ENCODE peak calls at places on chromosomes 3 and 15, in nine cellular contexts. One of them, this sample, is unnamed.

GRCh38 chr3:190117995-190118394 is 2.7 kb downstream of the P3H2 start:
- DNase-seq in D341Med: no peak
- DNase-seq in H54: peak; percentile 34
- DNase-seq in stimulated activated CD4-positive, alpha-beta T cell treated with anti-CD3 and anti-CD28 coated beads, Interleukin-2, amount 100 ng/mL, for 24 hours: no peak
- DNase-seq in Calu3: no peak
- DNase-seq in tibial artery: no peak
- DNase-seq in mesothelial cell of epicardium: no peak
- DNase-seq in AG04450: no peak
- DNase-seq in SW 1271: no peak
- DNase-seq in this sample: no peak

GRCh38 chr3:33543600-33543999 is 103.4 kb upstream of the UBP1 start:
- DNase-seq in D341Med: no peak
- DNase-seq in H54: no peak
- DNase-seq in stimulated activated CD4-positive, alpha-beta T cell treated with anti-CD3 and anti-CD28 coated beads, Interleukin-2, amount 100 ng/mL, for 24 hours: no peak
- DNase-seq in Calu3: no peak
- DNase-seq in tibial artery: no peak
- DNase-seq in mesothelial cell of epicardium: no peak
- DNase-seq in AG04450: no peak
- DNase-seq in SW 1271: no peak
- DNase-seq in this sample: no peak

GRCh38 chr15:44034933-44035624 is 160.0 kb downstream of the FRMD5 start:
- DNase-seq in D341Med: no peak
- DNase-seq in H54: peak; percentile 25
- DNase-seq in stimulated activated CD4-positive, alpha-beta T cell treated with anti-CD3 and anti-CD28 coated beads, Interleukin-2, amount 100 ng/mL, for 24 hours: no peak
- DNase-seq in Calu3: no peak
- DNase-seq in tibial artery: no peak
- DNase-seq in mesothelial cell of epicardium: no peak
- DNase-seq in AG04450: peak; percentile 27
- DNase-seq in SW 1271: no peak
- DNase-seq in this sample: no peak

GRCh38 chr3:195003006-195003892 is 267.7 kb downstream of the XXYLT1 start:
- DNase-seq in D341Med: peak; percentile 85
- DNase-seq in H54: no peak
- DNase-seq in stimulated activated CD4-positive, alpha-beta T cell treated with anti-CD3 and anti-CD28 coated beads, Interleukin-2, amount 100 ng/mL, for 24 hours: no peak
- DNase-seq in Calu3: no peak
- DNase-seq in tibial artery: peak; percentile 78
- DNase-seq in mesothelial cell of epicardium: no peak
- DNase-seq in AG04450: no peak
- DNase-seq in SW 1271: no peak
- DNase-seq in this sample: peak; percentile 7

GRCh38 chr3:184942735-184943134 is 130.8 kb downstream of the VPS8 start:
- DNase-seq in D341Med: no peak
- DNase-seq in H54: no peak
- DNase-seq in stimulated activated CD4-positive, alpha-beta T cell treated with anti-CD3 and anti-CD28 coated beads, Interleukin-2, amount 100 ng/mL, for 24 hours: no peak
- DNase-seq in Calu3: no peak
- DNase-seq in tibial artery: no peak
- DNase-seq in mesothelial cell of epicardium: no peak
- DNase-seq in AG04450: no peak
- DNase-seq in SW 1271: no peak
- DNase-seq in this sample: no peak

GRCh38 chr3:161043343-161044035 is 61.7 kb downstream of the B3GALNT1 start:
- DNase-seq in D341Med: no peak
- DNase-seq in H54: no peak
- DNase-seq in stimulated activated CD4-positive, alpha-beta T cell treated with anti-CD3 and anti-CD28 coated beads, Interleukin-2, amount 100 ng/mL, for 24 hours: no peak
- DNase-seq in Calu3: no peak
- DNase-seq in tibial artery: no peak
- DNase-seq in mesothelial cell of epicardium: no peak
- DNase-seq in AG04450: no peak
- DNase-seq in SW 1271: no peak
- DNase-seq in this sample: no peak

GRCh38 chr3:126113733-126114132 is 29.8 kb upstream of the SLC41A3 start:
- DNase-seq in D341Med: no peak
- DNase-seq in H54: peak; percentile 21
- DNase-seq in stimulated activated CD4-positive, alpha-beta T cell treated with anti-CD3 and anti-CD28 coated beads, Interleukin-2, amount 100 ng/mL, for 24 hours: no peak
- DNase-seq in Calu3: peak; percentile 51
- DNase-seq in tibial artery: peak; percentile 37
- DNase-seq in mesothelial cell of epicardium: no peak
- DNase-seq in AG04450: no peak
- DNase-seq in SW 1271: no peak
- DNase-seq in this sample: no peak

GRCh38 chr3:150296123-150296750 is 111.9 kb upstream of the TSC22D2 start:
- DNase-seq in D341Med: no peak
- DNase-seq in H54: no peak
- DNase-seq in stimulated activated CD4-positive, alpha-beta T cell treated with anti-CD3 and anti-CD28 coated beads, Interleukin-2, amount 100 ng/mL, for 24 hours: no peak
- DNase-seq in Calu3: no peak
- DNase-seq in tibial artery: no peak
- DNase-seq in mesothelial cell of epicardium: no peak
- DNase-seq in AG04450: no peak
- DNase-seq in SW 1271: no peak
- DNase-seq in this sample: no peak

GRCh38 chr3:58005662-58006061 is 2.6 kb upstream of the FLNB start:
- DNase-seq in D341Med: no peak
- DNase-seq in H54: peak; percentile 92
- DNase-seq in stimulated activated CD4-positive, alpha-beta T cell treated with anti-CD3 and anti-CD28 coated beads, Interleukin-2, amount 100 ng/mL, for 24 hours: no peak
- DNase-seq in Calu3: peak; percentile 49
- DNase-seq in tibial artery: no peak
- DNase-seq in mesothelial cell of epicardium: no peak
- DNase-seq in AG04450: no peak
- DNase-seq in SW 1271: no peak
- DNase-seq in this sample: no peak

GRCh38 chr3:64353256-64353655 is 128.0 kb upstream of the PRICKLE2 start:
- DNase-seq in D341Med: no peak
- DNase-seq in H54: no peak
- DNase-seq in stimulated activated CD4-positive, alpha-beta T cell treated with anti-CD3 and anti-CD28 coated beads, Interleukin-2, amount 100 ng/mL, for 24 hours: no peak
- DNase-seq in Calu3: no peak
- DNase-seq in tibial artery: no peak
- DNase-seq in mesothelial cell of epicardium: no peak
- DNase-seq in AG04450: peak; percentile 29
- DNase-seq in SW 1271: no peak
- DNase-seq in this sample: no peak

GRCh38 chr3:40225116-40225515 is 84.4 kb upstream of the EIF1B start:
- DNase-seq in D341Med: no peak
- DNase-seq in H54: no peak
- DNase-seq in stimulated activated CD4-positive, alpha-beta T cell treated with anti-CD3 and anti-CD28 coated beads, Interleukin-2, amount 100 ng/mL, for 24 hours: no peak
- DNase-seq in Calu3: no peak
- DNase-seq in tibial artery: no peak
- DNase-seq in mesothelial cell of epicardium: no peak
- DNase-seq in AG04450: no peak
- DNase-seq in SW 1271: no peak
- DNase-seq in this sample: no peak

GRCh38 chr15:25372298-25372697 is 66.5 kb downstream of the UBE3A start:
- DNase-seq in D341Med: no peak
- DNase-seq in H54: no peak
- DNase-seq in stimulated activated CD4-positive, alpha-beta T cell treated with anti-CD3 and anti-CD28 coated beads, Interleukin-2, amount 100 ng/mL, for 24 hours: no peak
- DNase-seq in Calu3: no peak
- DNase-seq in tibial artery: no peak
- DNase-seq in mesothelial cell of epicardium: no peak
- DNase-seq in AG04450: peak; percentile 18
- DNase-seq in SW 1271: no peak
- DNase-seq in this sample: no peak

GRCh38 chr3:56064684-56065083 is 403.6 kb downstream of the ERC2 start:
- DNase-seq in D341Med: no peak
- DNase-seq in H54: no peak
- DNase-seq in stimulated activated CD4-positive, alpha-beta T cell treated with anti-CD3 and anti-CD28 coated beads, Interleukin-2, amount 100 ng/mL, for 24 hours: no peak
- DNase-seq in Calu3: no peak
- DNase-seq in tibial artery: no peak
- DNase-seq in mesothelial cell of epicardium: no peak
- DNase-seq in AG04450: no peak
- DNase-seq in SW 1271: no peak
- DNase-seq in this sample: no peak

GRCh38 chr3:60652829-60653228 is 598.4 kb downstream of the FHIT start:
- DNase-seq in D341Med: no peak
- DNase-seq in H54: no peak
- DNase-seq in stimulated activated CD4-positive, alpha-beta T cell treated with anti-CD3 and anti-CD28 coated beads, Interleukin-2, amount 100 ng/mL, for 24 hours: no peak
- DNase-seq in Calu3: no peak
- DNase-seq in tibial artery: no peak
- DNase-seq in mesothelial cell of epicardium: no peak
- DNase-seq in AG04450: no peak
- DNase-seq in SW 1271: no peak
- DNase-seq in this sample: no peak

GRCh38 chr3:44966795-44967278 is 9.1 kb downstream of the ZDHHC3 start:
- DNase-seq in D341Med: no peak
- DNase-seq in H54: no peak
- DNase-seq in stimulated activated CD4-positive, alpha-beta T cell treated with anti-CD3 and anti-CD28 coated beads, Interleukin-2, amount 100 ng/mL, for 24 hours: no peak
- DNase-seq in Calu3: peak; percentile 61
- DNase-seq in tibial artery: no peak
- DNase-seq in mesothelial cell of epicardium: no peak
- DNase-seq in AG04450: no peak
- DNase-seq in SW 1271: no peak
- DNase-seq in this sample: peak; percentile 24

GRCh38 chr3:99925584-99925983 is 107.9 kb downstream of the CMSS1 start:
- DNase-seq in D341Med: peak; percentile 48
- DNase-seq in H54: peak; percentile 35
- DNase-seq in stimulated activated CD4-positive, alpha-beta T cell treated with anti-CD3 and anti-CD28 coated beads, Interleukin-2, amount 100 ng/mL, for 24 hours: no peak
- DNase-seq in Calu3: peak; percentile 44
- DNase-seq in tibial artery: peak; percentile 76
- DNase-seq in mesothelial cell of epicardium: no peak
- DNase-seq in AG04450: peak; percentile 39
- DNase-seq in SW 1271: no peak
- DNase-seq in this sample: peak; percentile 82

GRCh38 chr3:83317605-83318004 is 1556.2 kb upstream of the GBE1 start:
- DNase-seq in D341Med: no peak
- DNase-seq in H54: no peak
- DNase-seq in stimulated activated CD4-positive, alpha-beta T cell treated with anti-CD3 and anti-CD28 coated beads, Interleukin-2, amount 100 ng/mL, for 24 hours: no peak
- DNase-seq in Calu3: no peak
- DNase-seq in tibial artery: no peak
- DNase-seq in mesothelial cell of epicardium: no peak
- DNase-seq in AG04450: no peak
- DNase-seq in SW 1271: no peak
- DNase-seq in this sample: no peak

GRCh38 chr15:71804226-71804625 is 6.1 kb upstream of the NR2E3 start:
- DNase-seq in D341Med: no peak
- DNase-seq in H54: no peak
- DNase-seq in stimulated activated CD4-positive, alpha-beta T cell treated with anti-CD3 and anti-CD28 coated beads, Interleukin-2, amount 100 ng/mL, for 24 hours: no peak
- DNase-seq in Calu3: no peak
- DNase-seq in tibial artery: no peak
- DNase-seq in mesothelial cell of epicardium: no peak
- DNase-seq in AG04450: no peak
- DNase-seq in SW 1271: no peak
- DNase-seq in this sample: no peak

GRCh38 chr15:31328425-31328998 is 1.9 kb downstream of the KLF13 start:
- DNase-seq in D341Med: no peak
- DNase-seq in H54: peak; percentile 68
- DNase-seq in stimulated activated CD4-positive, alpha-beta T cell treated with anti-CD3 and anti-CD28 coated beads, Interleukin-2, amount 100 ng/mL, for 24 hours: peak; percentile 86
- DNase-seq in Calu3: peak; percentile 7
- DNase-seq in tibial artery: no peak
- DNase-seq in mesothelial cell of epicardium: no peak
- DNase-seq in AG04450: no peak
- DNase-seq in SW 1271: no peak
- DNase-seq in this sample: no peak

GRCh38 chr3:196969001-196969659 is 497 bp upstream of the PIGZ start:
- DNase-seq in D341Med: peak; percentile 79
- DNase-seq in H54: peak; percentile 68
- DNase-seq in stimulated activated CD4-positive, alpha-beta T cell treated with anti-CD3 and anti-CD28 coated beads, Interleukin-2, amount 100 ng/mL, for 24 hours: peak; percentile 45
- DNase-seq in Calu3: peak; percentile 28
- DNase-seq in tibial artery: no peak
- DNase-seq in mesothelial cell of epicardium: no peak
- DNase-seq in AG04450: no peak
- DNase-seq in SW 1271: no peak
- DNase-seq in this sample: no peak

GRCh38 chr3:73379465-73379864 is 245.3 kb downstream of the PDZRN3 start:
- DNase-seq in D341Med: no peak
- DNase-seq in H54: no peak
- DNase-seq in stimulated activated CD4-positive, alpha-beta T cell treated with anti-CD3 and anti-CD28 coated beads, Interleukin-2, amount 100 ng/mL, for 24 hours: no peak
- DNase-seq in Calu3: no peak
- DNase-seq in tibial artery: no peak
- DNase-seq in mesothelial cell of epicardium: no peak
- DNase-seq in AG04450: no peak
- DNase-seq in SW 1271: no peak
- DNase-seq in this sample: no peak

GRCh38 chr3:133292251-133292650 is 107.6 kb upstream of the BFSP2 start:
- DNase-seq in D341Med: no peak
- DNase-seq in H54: no peak
- DNase-seq in stimulated activated CD4-positive, alpha-beta T cell treated with anti-CD3 and anti-CD28 coated beads, Interleukin-2, amount 100 ng/mL, for 24 hours: no peak
- DNase-seq in Calu3: no peak
- DNase-seq in tibial artery: no peak
- DNase-seq in mesothelial cell of epicardium: no peak
- DNase-seq in AG04450: no peak
- DNase-seq in SW 1271: no peak
- DNase-seq in this sample: no peak

GRCh38 chr3:8851703-8852102 is 82.3 kb upstream of the OXTR start:
- DNase-seq in D341Med: no peak
- DNase-seq in H54: peak; percentile 33
- DNase-seq in stimulated activated CD4-positive, alpha-beta T cell treated with anti-CD3 and anti-CD28 coated beads, Interleukin-2, amount 100 ng/mL, for 24 hours: no peak
- DNase-seq in Calu3: no peak
- DNase-seq in tibial artery: no peak
- DNase-seq in mesothelial cell of epicardium: no peak
- DNase-seq in AG04450: peak; percentile 72
- DNase-seq in SW 1271: peak; percentile 23
- DNase-seq in this sample: no peak

GRCh38 chr3:138332472-138333073 is 2.9 kb upstream of the NME9 start:
- DNase-seq in D341Med: no peak
- DNase-seq in H54: peak; percentile 31
- DNase-seq in stimulated activated CD4-positive, alpha-beta T cell treated with anti-CD3 and anti-CD28 coated beads, Interleukin-2, amount 100 ng/mL, for 24 hours: no peak
- DNase-seq in Calu3: no peak
- DNase-seq in tibial artery: no peak
- DNase-seq in mesothelial cell of epicardium: no peak
- DNase-seq in AG04450: no peak
- DNase-seq in SW 1271: no peak
- DNase-seq in this sample: no peak

GRCh38 chr3:150469031-150469930 is 61.2 kb downstream of the TSC22D2 start:
- DNase-seq in D341Med: no peak
- DNase-seq in H54: peak; percentile 54
- DNase-seq in stimulated activated CD4-positive, alpha-beta T cell treated with anti-CD3 and anti-CD28 coated beads, Interleukin-2, amount 100 ng/mL, for 24 hours: no peak
- DNase-seq in Calu3: peak; percentile 65
- DNase-seq in tibial artery: peak; percentile 70
- DNase-seq in mesothelial cell of epicardium: no peak
- DNase-seq in AG04450: peak; percentile 85
- DNase-seq in SW 1271: peak; percentile 76
- DNase-seq in this sample: peak; percentile 53

GRCh38 chr15:37819191-37819590 is 115.2 kb upstream of the TMCO5A start:
- DNase-seq in D341Med: no peak
- DNase-seq in H54: no peak
- DNase-seq in stimulated activated CD4-positive, alpha-beta T cell treated with anti-CD3 and anti-CD28 coated beads, Interleukin-2, amount 100 ng/mL, for 24 hours: no peak
- DNase-seq in Calu3: no peak
- DNase-seq in tibial artery: no peak
- DNase-seq in mesothelial cell of epicardium: no peak
- DNase-seq in AG04450: no peak
- DNase-seq in SW 1271: no peak
- DNase-seq in this sample: no peak